ENCODE peak calls at places on chromosome 14, in six cellular contexts. One of them, this sample, is unnamed.

GRCh38 chr14:29937116-29937515 is 9.5 kb upstream of the PRKD1 start:
- DNase-seq in H1: no peak
- DNase-seq in kidney: no peak
- DNase-seq in fibroblast of lung: peak; percentile 33
- DNase-seq in ascending aorta: no peak
- DNase-seq in left ventricle myocardium inferior: no peak
- DNase-seq in this sample: no peak

GRCh38 chr14:39491134-39491541 is 58.9 kb upstream of the FBXO33 start:
- DNase-seq in ascending aorta: no peak
- DNase-seq in left ventricle myocardium inferior: no peak
- DNase-seq in fibroblast of lung: peak; percentile 33
- DNase-seq in H1: peak; percentile 46
- DNase-seq in kidney: no peak
- DNase-seq in this sample: no peak

GRCh38 chr14:58881433-58881832 is 243.7 kb downstream of the DACT1 start:
- DNase-seq in ascending aorta: no peak
- DNase-seq in left ventricle myocardium inferior: no peak
- DNase-seq in kidney: no peak
- DNase-seq in fibroblast of lung: no peak
- DNase-seq in H1: no peak
- DNase-seq in this sample: no peak

GRCh38 chr14:20179218-20179617 is 11.5 kb upstream of the OR11G2 start:
- DNase-seq in H1: no peak
- DNase-seq in fibroblast of lung: no peak
- DNase-seq in kidney: no peak
- DNase-seq in ascending aorta: no peak
- DNase-seq in left ventricle myocardium inferior: peak; percentile 13
- DNase-seq in this sample: no peak

GRCh38 chr14:74949859-74950572 is 5.4 kb downstream of the PGF start:
- DNase-seq in kidney: no peak
- DNase-seq in ascending aorta: no peak
- DNase-seq in H1: no peak
- DNase-seq in fibroblast of lung: no peak
- DNase-seq in left ventricle myocardium inferior: no peak
- DNase-seq in this sample: no peak

GRCh38 chr14:90828642-90829487 is 12.6 kb upstream of the TTC7B start:
- DNase-seq in H1: no peak
- DNase-seq in ascending aorta: no peak
- DNase-seq in left ventricle myocardium inferior: no peak
- DNase-seq in kidney: peak; percentile 43
- DNase-seq in fibroblast of lung: no peak
- DNase-seq in this sample: no peak

GRCh38 chr14:67514650-67515385 is 18.3 kb upstream of the PLEKHH1 start:
- DNase-seq in left ventricle myocardium inferior: peak; percentile 36
- DNase-seq in fibroblast of lung: peak; percentile 38
- DNase-seq in H1: peak; percentile 77
- DNase-seq in ascending aorta: no peak
- DNase-seq in kidney: peak; percentile 81
- DNase-seq in this sample: peak; percentile 37

GRCh38 chr14:20386276-20386855 is 26.9 kb downstream of the TEP1 start:
- DNase-seq in left ventricle myocardium inferior: no peak
- DNase-seq in fibroblast of lung: no peak
- DNase-seq in kidney: no peak
- DNase-seq in ascending aorta: no peak
- DNase-seq in H1: no peak
- DNase-seq in this sample: no peak

DNA sequence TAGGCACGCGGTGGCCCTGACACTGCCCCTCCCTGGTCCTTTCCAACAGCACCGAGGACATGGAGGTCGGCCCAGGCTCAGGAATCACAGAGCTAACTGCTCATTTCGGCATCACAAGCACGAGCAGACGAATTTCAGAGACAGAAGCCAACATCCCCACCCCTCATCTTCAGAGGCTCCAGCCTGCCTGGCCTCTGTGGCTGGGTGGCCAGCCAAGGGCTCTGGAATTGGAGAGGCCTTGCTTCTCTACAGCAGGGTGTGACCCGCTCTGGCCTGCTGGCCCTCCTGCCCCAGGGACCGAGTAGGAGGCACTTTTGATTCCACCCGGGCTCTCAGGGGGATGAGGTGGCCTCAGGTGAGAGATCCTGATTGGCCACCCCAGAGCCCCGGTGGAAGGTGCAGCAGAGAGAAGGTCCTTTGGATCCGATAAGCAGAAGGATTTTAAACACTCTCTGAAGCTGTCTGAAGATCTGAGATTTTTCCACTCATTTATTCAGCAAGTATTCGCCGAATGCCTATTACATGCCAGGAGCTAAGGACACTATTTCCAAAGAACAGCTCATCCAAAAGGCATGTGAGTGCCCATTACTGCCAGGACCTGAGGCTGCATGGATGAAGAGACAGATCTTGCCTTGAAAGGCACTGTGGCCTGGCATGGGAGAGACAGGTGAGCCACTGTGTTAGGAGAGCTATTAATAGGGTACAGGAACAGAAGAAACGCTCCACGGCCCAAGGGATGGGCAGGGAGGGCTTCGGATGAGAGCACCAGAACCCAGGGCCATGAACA is 10.3 kb downstream of the BAG5 start:
- DNase-seq in fibroblast of lung: peak; percentile 78
- DNase-seq in ascending aorta: no peak
- DNase-seq in H1: no peak
- DNase-seq in kidney: peak; percentile 85
- DNase-seq in left ventricle myocardium inferior: peak; percentile 66
- DNase-seq in this sample: no peak
- H3K4me1 ChIP-seq in fibroblast of lung: peaks cover 21% of the 10 kb centered on the region
- H3K4me1 ChIP-seq in ascending aorta: peaks cover 38% of the 10 kb centered on the region
- H3K4me1 ChIP-seq in H1: no peaks in the 10 kb centered on the region
- H3K4me1 ChIP-seq in kidney: no peaks in the 10 kb centered on the region
- H3K4me1 ChIP-seq in left ventricle myocardium inferior: peaks cover 83% of the 10 kb centered on the region
- H3K4me1 ChIP-seq in this sample: peaks cover 11% of the 10 kb centered on the region

GRCh38 chr14:102590667-102591099 is 1.8 kb upstream of the RCOR1 start:
- DNase-seq in H1: peak; percentile 69
- DNase-seq in ascending aorta: no peak
- DNase-seq in kidney: no peak
- DNase-seq in left ventricle myocardium inferior: no peak
- DNase-seq in fibroblast of lung: peak; percentile 35
- DNase-seq in this sample: peak; percentile 42
- TF ChIP-seq CTCF in H1: peak; percentile 48
- TF ChIP-seq CTCF in ascending aorta: peak; percentile 38
- TF ChIP-seq CTCF in kidney: peak; percentile 37
- TF ChIP-seq CTCF in left ventricle myocardium inferior: peak; percentile 54
- TF ChIP-seq CTCF in fibroblast of lung: peak; percentile 41
- TF ChIP-seq CTCF in this sample: no peak

GRCh38 chr14:93952829-93953228 is 23.5 kb downstream of the ASB2 start:
- DNase-seq in ascending aorta: no peak
- DNase-seq in fibroblast of lung: no peak
- DNase-seq in H1: no peak
- DNase-seq in left ventricle myocardium inferior: no peak
- DNase-seq in kidney: no peak
- DNase-seq in this sample: no peak
- H3K4me1 ChIP-seq in ascending aorta: peaks cover 26% of the 10 kb centered on the region
- H3K4me1 ChIP-seq in fibroblast of lung: no peaks in the 10 kb centered on the region
- H3K4me1 ChIP-seq in H1: peaks cover 2% of the 10 kb centered on the region
- H3K4me1 ChIP-seq in left ventricle myocardium inferior: peaks cover 69% of the 10 kb centered on the region
- H3K4me1 ChIP-seq in kidney: no peaks in the 10 kb centered on the region
- H3K4me1 ChIP-seq in this sample: no peaks in the 10 kb centered on the region

DNA sequence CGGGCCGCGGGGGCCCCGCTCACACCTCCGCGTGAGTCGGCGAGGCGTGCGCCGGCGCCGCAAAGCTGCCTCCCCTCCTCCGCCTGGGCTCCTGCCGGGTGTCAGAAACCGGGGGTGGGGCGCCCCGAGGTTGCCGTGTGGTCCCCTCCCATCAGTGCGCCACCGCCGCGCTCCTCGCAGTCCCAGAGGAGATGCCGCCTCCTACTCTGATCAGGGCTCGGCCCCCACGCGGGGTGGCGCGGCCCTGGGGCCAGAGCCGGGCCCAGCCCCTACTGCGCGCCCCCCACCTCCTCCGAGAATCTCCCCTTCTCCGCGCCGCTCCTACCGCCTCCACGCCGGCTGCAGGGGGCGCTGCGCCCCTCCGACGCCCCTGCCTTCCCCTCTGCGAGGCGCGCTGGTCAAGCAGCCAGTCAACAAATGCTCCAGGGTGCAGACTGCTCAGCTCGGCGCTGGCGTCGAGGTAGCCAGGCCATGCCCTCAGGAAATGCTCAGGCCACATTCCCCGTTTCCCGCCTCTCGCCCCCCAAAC is 467 bp upstream of the JAG2 start:
- DNase-seq in kidney: no peak
- DNase-seq in fibroblast of lung: no peak
- DNase-seq in ascending aorta: no peak
- DNase-seq in left ventricle myocardium inferior: no peak
- DNase-seq in H1: peak; percentile 88
- DNase-seq in this sample: peak; percentile 37
- TF ChIP-seq CTCF in kidney: no peak
- TF ChIP-seq CTCF in fibroblast of lung: peak; percentile 2
- TF ChIP-seq CTCF in ascending aorta: no peak
- TF ChIP-seq CTCF in left ventricle myocardium inferior: peak; percentile 65
- TF ChIP-seq CTCF in H1: peak; percentile 79
- TF ChIP-seq CTCF in this sample: no peak

DNA sequence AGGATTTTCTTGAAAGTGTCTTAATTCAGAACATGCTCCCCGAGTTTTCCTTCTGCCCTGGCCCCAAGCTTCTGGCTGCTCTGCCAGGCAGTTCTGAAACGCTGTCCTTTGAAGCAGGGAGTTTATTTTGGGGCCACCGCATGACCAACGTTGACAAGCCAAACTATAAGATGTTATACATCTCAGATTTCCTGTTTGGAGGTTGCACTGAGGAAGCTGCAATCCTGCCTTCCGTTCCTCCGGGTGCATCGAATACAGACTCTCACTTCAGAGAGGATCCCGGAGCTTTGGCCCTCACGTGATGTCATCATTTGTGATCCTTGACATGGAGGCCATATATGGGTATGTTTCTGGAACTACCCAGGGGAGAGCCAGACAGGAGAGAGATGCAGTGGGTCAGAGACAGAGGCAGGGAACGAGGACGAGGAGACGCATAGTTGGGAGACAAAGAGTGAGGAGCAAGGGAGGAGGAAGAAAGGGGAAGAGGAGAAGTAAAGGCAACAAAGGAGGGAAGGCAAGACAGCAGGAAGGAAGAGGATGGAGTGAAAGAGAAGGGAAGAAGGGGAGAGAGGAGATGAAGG is at the start of gene ASB2:
- DNase-seq in H1: no peak
- DNase-seq in kidney: no peak
- DNase-seq in fibroblast of lung: no peak
- DNase-seq in left ventricle myocardium inferior: no peak
- DNase-seq in ascending aorta: no peak
- DNase-seq in this sample: no peak
- H3K4me1 ChIP-seq in H1: no peaks in the 10 kb centered on the region
- H3K4me1 ChIP-seq in kidney: no peaks in the 10 kb centered on the region
- H3K4me1 ChIP-seq in fibroblast of lung: no peaks in the 10 kb centered on the region
- H3K4me1 ChIP-seq in left ventricle myocardium inferior: peaks cover 68% of the 10 kb centered on the region
- H3K4me1 ChIP-seq in ascending aorta: peaks cover 43% of the 10 kb centered on the region
- H3K4me1 ChIP-seq in this sample: no peaks in the 10 kb centered on the region